ENCODE peak calls at places on chromosomes 3 and 15, in six cellular contexts. One of them, this sample, is unnamed.
A peak's percentile ranks its signal among the peaks of the same experiment; 100 is the strongest.

GRCh38 chr15:64045774-64046346 is 425 bp downstream of the DAPK2 start:
- DNase-seq in endothelial cell: no peak
- DNase-seq in anterior cingulate cortex: no peak
- DNase-seq in fibroblast of pulmonary artery: no peak
- DNase-seq in HTR-8/SVneo: no peak
- DNase-seq in IMR-90: no peak
- DNase-seq in this sample: no peak

GRCh38 chr15:25773248-25773647 is 89.9 kb downstream of the ATP10A start:
- DNase-seq in endothelial cell: no peak
- DNase-seq in anterior cingulate cortex: no peak
- DNase-seq in fibroblast of pulmonary artery: no peak
- DNase-seq in HTR-8/SVneo: no peak
- DNase-seq in IMR-90: no peak
- DNase-seq in this sample: peak; percentile 47

GRCh38 chr3:133441867-133442270 is 42.0 kb downstream of the BFSP2 start:
- DNase-seq in endothelial cell: no peak
- DNase-seq in anterior cingulate cortex: no peak
- DNase-seq in fibroblast of pulmonary artery: no peak
- DNase-seq in HTR-8/SVneo: no peak
- DNase-seq in IMR-90: no peak
- DNase-seq in this sample: no peak

GRCh38 chr15:32859996-32860395 is 142.2 kb downstream of the GREM1 start:
- DNase-seq in endothelial cell: no peak
- DNase-seq in anterior cingulate cortex: no peak
- DNase-seq in fibroblast of pulmonary artery: no peak
- DNase-seq in HTR-8/SVneo: no peak
- DNase-seq in IMR-90: no peak
- DNase-seq in this sample: no peak

GRCh38 chr3:45583021-45583851 is 11.3 kb upstream of the LIMD1 start:
- DNase-seq in endothelial cell: no peak
- DNase-seq in anterior cingulate cortex: peak; percentile 96
- DNase-seq in fibroblast of pulmonary artery: peak; percentile 40
- DNase-seq in HTR-8/SVneo: no peak
- DNase-seq in IMR-90: no peak
- DNase-seq in this sample: no peak

GRCh38 chr3:76724075-76724474 is 315.8 kb upstream of the ROBO2 start:
- DNase-seq in endothelial cell: no peak
- DNase-seq in anterior cingulate cortex: no peak
- DNase-seq in fibroblast of pulmonary artery: no peak
- DNase-seq in HTR-8/SVneo: no peak
- DNase-seq in IMR-90: no peak
- DNase-seq in this sample: no peak

GRCh38 chr3:147807773-147808172 is 398.6 kb downstream of the ZIC1 start:
- DNase-seq in endothelial cell: no peak
- DNase-seq in anterior cingulate cortex: no peak
- DNase-seq in fibroblast of pulmonary artery: no peak
- DNase-seq in HTR-8/SVneo: no peak
- DNase-seq in IMR-90: no peak
- DNase-seq in this sample: no peak

GRCh38 chr3:156358232-156358631 is 196.7 kb downstream of the SSR3 start:
- DNase-seq in endothelial cell: no peak
- DNase-seq in anterior cingulate cortex: no peak
- DNase-seq in fibroblast of pulmonary artery: no peak
- DNase-seq in HTR-8/SVneo: no peak
- DNase-seq in IMR-90: no peak
- DNase-seq in this sample: no peak

GRCh38 chr3:29757054-29757777 is 476.3 kb downstream of the RBMS3 start:
- DNase-seq in endothelial cell: no peak
- DNase-seq in anterior cingulate cortex: no peak
- DNase-seq in fibroblast of pulmonary artery: peak; percentile 69
- DNase-seq in HTR-8/SVneo: no peak
- DNase-seq in IMR-90: peak; percentile 54
- DNase-seq in this sample: no peak

GRCh38 chr3:62672270-62672987 is 202.8 kb downstream of the CADPS start:
- DNase-seq in endothelial cell: no peak
- DNase-seq in anterior cingulate cortex: no peak
- DNase-seq in fibroblast of pulmonary artery: no peak
- DNase-seq in HTR-8/SVneo: no peak
- DNase-seq in IMR-90: no peak
- DNase-seq in this sample: no peak

GRCh38 chr15:73927003-73927475 is 777 bp downstream of the LOXL1 start:
- DNase-seq in endothelial cell: peak; percentile 56
- DNase-seq in anterior cingulate cortex: no peak
- DNase-seq in fibroblast of pulmonary artery: no peak
- DNase-seq in HTR-8/SVneo: no peak
- DNase-seq in IMR-90: no peak
- DNase-seq in this sample: no peak

GRCh38 chr15:69472046-69472445 is 19.4 kb downstream of the RPLP1 start:
- DNase-seq in endothelial cell: no peak
- DNase-seq in anterior cingulate cortex: no peak
- DNase-seq in fibroblast of pulmonary artery: no peak
- DNase-seq in HTR-8/SVneo: no peak
- DNase-seq in IMR-90: no peak
- DNase-seq in this sample: no peak

GRCh38 chr3:87186631-87187159 is 40.4 kb upstream of the CHMP2B start:
- DNase-seq in endothelial cell: no peak
- DNase-seq in anterior cingulate cortex: no peak
- DNase-seq in fibroblast of pulmonary artery: no peak
- DNase-seq in HTR-8/SVneo: no peak
- DNase-seq in IMR-90: no peak
- DNase-seq in this sample: no peak

GRCh38 chr3:120137548-120137947 is 43.3 kb upstream of the GSK3B start:
- DNase-seq in endothelial cell: no peak
- DNase-seq in anterior cingulate cortex: no peak
- DNase-seq in fibroblast of pulmonary artery: no peak
- DNase-seq in HTR-8/SVneo: no peak
- DNase-seq in IMR-90: no peak
- DNase-seq in this sample: no peak

GRCh38 chr3:195033531-195034091 is 237.3 kb downstream of the XXYLT1 start:
- DNase-seq in endothelial cell: no peak
- DNase-seq in anterior cingulate cortex: no peak
- DNase-seq in fibroblast of pulmonary artery: no peak
- DNase-seq in HTR-8/SVneo: no peak
- DNase-seq in IMR-90: no peak
- DNase-seq in this sample: no peak

GRCh38 chr15:89971592-89971997 is 29.5 kb upstream of the ZNF710 start:
- DNase-seq in endothelial cell: peak; percentile 76
- DNase-seq in anterior cingulate cortex: peak; percentile 19
- DNase-seq in fibroblast of pulmonary artery: peak; percentile 60
- DNase-seq in HTR-8/SVneo: peak; percentile 59
- DNase-seq in IMR-90: peak; percentile 52
- DNase-seq in this sample: no peak

GRCh38 chr15:78438595-78439285 is 724 bp downstream of the IREB2 start:
- DNase-seq in endothelial cell: peak; percentile 49
- DNase-seq in anterior cingulate cortex: no peak
- DNase-seq in fibroblast of pulmonary artery: peak; percentile 19
- DNase-seq in HTR-8/SVneo: peak; percentile 10
- DNase-seq in IMR-90: no peak
- DNase-seq in this sample: no peak

GRCh38 chr3:182241196-182241776 is 529.6 kb downstream of the SOX2 start:
- DNase-seq in endothelial cell: no peak
- DNase-seq in anterior cingulate cortex: no peak
- DNase-seq in fibroblast of pulmonary artery: no peak
- DNase-seq in HTR-8/SVneo: no peak
- DNase-seq in IMR-90: no peak
- DNase-seq in this sample: no peak

GRCh38 chr3:123081718-123082369 is 15.0 kb downstream of the PDIA5 start:
- DNase-seq in endothelial cell: no peak
- DNase-seq in anterior cingulate cortex: no peak
- DNase-seq in fibroblast of pulmonary artery: no peak
- DNase-seq in HTR-8/SVneo: no peak
- DNase-seq in IMR-90: no peak
- DNase-seq in this sample: no peak

GRCh38 chr3:1439395-1439794 is 346.6 kb downstream of the CNTN6 start:
- DNase-seq in endothelial cell: no peak
- DNase-seq in anterior cingulate cortex: no peak
- DNase-seq in fibroblast of pulmonary artery: no peak
- DNase-seq in HTR-8/SVneo: no peak
- DNase-seq in IMR-90: no peak
- DNase-seq in this sample: no peak

GRCh38 chr3:136093771-136094170 is 102.4 kb downstream of the MSL2 start:
- DNase-seq in endothelial cell: no peak
- DNase-seq in anterior cingulate cortex: no peak
- DNase-seq in fibroblast of pulmonary artery: peak; percentile 14
- DNase-seq in HTR-8/SVneo: no peak
- DNase-seq in IMR-90: no peak
- DNase-seq in this sample: no peak

This sample was measured in vagina.